ENCODE peak calls at places on chromosomes 1 and 21, in five cellular contexts. One of them, this sample, is unnamed.

GRCh38 chr21:16179732-16180131 is 449.9 kb downstream of the USP25 start:
- DNase-seq in hepatocyte: no peak
- DNase-seq in CD8-positive, alpha-beta T cell: no peak
- DNase-seq in neural progenitor cell: no peak
- DNase-seq in bronchial epithelial cell: no peak
- DNase-seq in this sample: no peak

GRCh38 chr1:44723496-44724407 is 7.2 kb downstream of the RNU5D-1 start:
- DNase-seq in CD8-positive, alpha-beta T cell: no peak
- DNase-seq in neural progenitor cell: no peak
- DNase-seq in bronchial epithelial cell: no peak
- DNase-seq in hepatocyte: no peak
- DNase-seq in this sample: no peak

GRCh38 chr1:201751872-201752271 is 77.1 kb upstream of the IPO9 start:
- DNase-seq in hepatocyte: peak; percentile 51
- DNase-seq in neural progenitor cell: peak; percentile 93
- DNase-seq in CD8-positive, alpha-beta T cell: no peak
- DNase-seq in bronchial epithelial cell: no peak
- DNase-seq in this sample: no peak

GRCh38 chr1:13832536-13832935 is 132.5 kb downstream of the PRDM2 start:
- DNase-seq in hepatocyte: no peak
- DNase-seq in neural progenitor cell: no peak
- DNase-seq in bronchial epithelial cell: no peak
- DNase-seq in CD8-positive, alpha-beta T cell: no peak
- DNase-seq in this sample: no peak

GRCh38 chr1:200665851-200666250 is 3.9 kb downstream of the DDX59 start:
- DNase-seq in neural progenitor cell: no peak
- DNase-seq in bronchial epithelial cell: no peak
- DNase-seq in hepatocyte: no peak
- DNase-seq in CD8-positive, alpha-beta T cell: no peak
- DNase-seq in this sample: no peak

GRCh38 chr1:77889671-77890070 is 1.2 kb downstream of the NEXN start:
- DNase-seq in hepatocyte: peak; percentile 16
- DNase-seq in bronchial epithelial cell: peak; percentile 91
- DNase-seq in CD8-positive, alpha-beta T cell: no peak
- DNase-seq in neural progenitor cell: no peak
- DNase-seq in this sample: no peak

GRCh38 chr1:111417755-111418154 is 9.8 kb downstream of the OVGP1 start:
- DNase-seq in hepatocyte: peak; percentile 49
- DNase-seq in bronchial epithelial cell: no peak
- DNase-seq in CD8-positive, alpha-beta T cell: no peak
- DNase-seq in neural progenitor cell: no peak
- DNase-seq in this sample: no peak

GRCh38 chr1:69711159-69711930 is 143.6 kb downstream of the LRRC7 start:
- DNase-seq in CD8-positive, alpha-beta T cell: no peak
- DNase-seq in hepatocyte: no peak
- DNase-seq in neural progenitor cell: no peak
- DNase-seq in bronchial epithelial cell: no peak
- DNase-seq in this sample: no peak

GRCh38 chr1:147833231-147833840 is 69.3 kb upstream of the GJA8 start:
- DNase-seq in bronchial epithelial cell: peak; percentile 62
- DNase-seq in hepatocyte: peak; percentile 69
- DNase-seq in neural progenitor cell: no peak
- DNase-seq in CD8-positive, alpha-beta T cell: no peak
- DNase-seq in this sample: no peak

GRCh38 chr1:205451202-205451601 is 4.6 kb downstream of the BLACAT1 start:
- DNase-seq in CD8-positive, alpha-beta T cell: no peak
- DNase-seq in hepatocyte: no peak
- DNase-seq in neural progenitor cell: peak; percentile 81
- DNase-seq in bronchial epithelial cell: no peak
- DNase-seq in this sample: no peak

GRCh38 chr1:44733784-44734183 is 2.8 kb upstream of the RNU5D-1 start:
- DNase-seq in bronchial epithelial cell: no peak
- DNase-seq in CD8-positive, alpha-beta T cell: no peak
- DNase-seq in hepatocyte: no peak
- DNase-seq in neural progenitor cell: no peak
- DNase-seq in this sample: no peak

GRCh38 chr1:52037402-52037814 is 3.8 kb upstream of the KTI12 start:
- DNase-seq in bronchial epithelial cell: peak; percentile 33
- DNase-seq in neural progenitor cell: no peak
- DNase-seq in hepatocyte: peak; percentile 42
- DNase-seq in CD8-positive, alpha-beta T cell: no peak
- DNase-seq in this sample: no peak

GRCh38 chr1:52037909-52038308 is 4.3 kb upstream of the KTI12 start:
- DNase-seq in bronchial epithelial cell: no peak
- DNase-seq in neural progenitor cell: no peak
- DNase-seq in CD8-positive, alpha-beta T cell: no peak
- DNase-seq in hepatocyte: no peak
- DNase-seq in this sample: no peak

GRCh38 chr1:52045236-52045635 is 9.8 kb downstream of the TXNDC12 start:
- DNase-seq in neural progenitor cell: no peak
- DNase-seq in bronchial epithelial cell: no peak
- DNase-seq in CD8-positive, alpha-beta T cell: no peak
- DNase-seq in hepatocyte: no peak
- DNase-seq in this sample: no peak

GRCh38 chr1:52041551-52042185 is 8.1 kb upstream of the KTI12 start:
- DNase-seq in hepatocyte: no peak
- DNase-seq in CD8-positive, alpha-beta T cell: no peak
- DNase-seq in neural progenitor cell: no peak
- DNase-seq in bronchial epithelial cell: peak; percentile 97
- DNase-seq in this sample: no peak
- TF ChIP-seq CTCF in hepatocyte: no peak
- TF ChIP-seq CTCF in CD8-positive, alpha-beta T cell: no peak
- TF ChIP-seq CTCF in neural progenitor cell: no peak
- TF ChIP-seq CTCF in bronchial epithelial cell: no peak
- TF ChIP-seq CTCF in this sample: no peak

GRCh38 chr1:164510435-164510834 is 48.5 kb upstream of the PBX1 start:
- DNase-seq in CD8-positive, alpha-beta T cell: no peak
- DNase-seq in neural progenitor cell: no peak
- DNase-seq in hepatocyte: no peak
- DNase-seq in bronchial epithelial cell: peak; percentile 10
- DNase-seq in this sample: no peak
- TF ChIP-seq CTCF in CD8-positive, alpha-beta T cell: no peak
- TF ChIP-seq CTCF in neural progenitor cell: no peak
- TF ChIP-seq CTCF in hepatocyte: no peak
- TF ChIP-seq CTCF in bronchial epithelial cell: no peak
- TF ChIP-seq CTCF in this sample: no peak

GRCh38 chr1:18902523-18903312 is at the start of gene ALDH4A1:
- DNase-seq in CD8-positive, alpha-beta T cell: peak; percentile 86
- DNase-seq in neural progenitor cell: peak; percentile 98
- DNase-seq in hepatocyte: peak; percentile 96
- DNase-seq in bronchial epithelial cell: peak; percentile 97
- DNase-seq in this sample: peak; percentile 94
- TF ChIP-seq CTCF in CD8-positive, alpha-beta T cell: no peak
- TF ChIP-seq CTCF in neural progenitor cell: no peak
- TF ChIP-seq CTCF in hepatocyte: no peak
- TF ChIP-seq CTCF in bronchial epithelial cell: no peak
- TF ChIP-seq CTCF in this sample: no peak

GRCh38 chr1:215672482-215672881 is 105.4 kb downstream of the KCTD3 start:
- DNase-seq in hepatocyte: no peak
- DNase-seq in neural progenitor cell: no peak
- DNase-seq in bronchial epithelial cell: no peak
- DNase-seq in CD8-positive, alpha-beta T cell: no peak
- DNase-seq in this sample: no peak
- TF ChIP-seq CTCF in hepatocyte: no peak
- TF ChIP-seq CTCF in neural progenitor cell: peak; percentile 15
- TF ChIP-seq CTCF in bronchial epithelial cell: no peak
- TF ChIP-seq CTCF in CD8-positive, alpha-beta T cell: no peak
- TF ChIP-seq CTCF in this sample: no peak

DNA sequence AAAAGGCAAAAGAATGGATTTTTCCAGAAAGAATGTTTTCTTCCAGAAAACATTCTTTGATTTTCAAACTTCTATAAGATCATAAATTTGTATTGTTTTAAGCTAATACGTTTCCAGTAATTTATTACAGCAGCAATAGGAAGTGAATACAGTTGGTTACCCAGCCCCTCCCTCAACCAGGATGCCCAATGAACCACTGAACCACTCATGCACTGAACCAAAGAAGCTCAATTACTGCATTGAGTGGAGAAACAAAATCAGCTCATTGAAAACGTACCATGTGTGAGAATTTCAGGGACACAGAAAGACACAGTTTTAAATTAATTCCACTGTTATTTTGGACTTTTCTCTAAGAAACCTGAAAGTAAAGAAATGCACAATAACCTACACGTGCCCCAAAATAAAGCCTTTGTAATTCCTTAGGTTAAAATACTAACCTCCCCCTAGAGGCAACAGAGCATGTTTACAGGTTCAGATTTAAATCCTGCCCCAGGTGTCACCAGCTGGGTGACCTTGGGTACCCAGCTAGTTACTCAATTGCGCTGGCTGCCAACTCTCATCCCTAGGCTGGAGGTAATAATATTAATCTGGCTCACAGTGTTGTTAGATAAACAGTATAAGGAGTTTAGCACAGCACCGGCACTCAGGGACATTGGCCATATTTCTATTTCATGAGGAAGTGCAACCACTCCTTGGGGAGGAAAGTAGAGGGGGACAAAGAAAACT is 111.7 kb downstream of the NMNAT2 start:
- DNase-seq in neural progenitor cell: peak; percentile 40
- DNase-seq in bronchial epithelial cell: no peak
- DNase-seq in hepatocyte: no peak
- DNase-seq in CD8-positive, alpha-beta T cell: no peak
- DNase-seq in this sample: no peak
- TF ChIP-seq CTCF in neural progenitor cell: peak; percentile 59
- TF ChIP-seq CTCF in bronchial epithelial cell: peak; percentile 23
- TF ChIP-seq CTCF in hepatocyte: peak; percentile 2
- TF ChIP-seq CTCF in CD8-positive, alpha-beta T cell: no peak
- TF ChIP-seq CTCF in this sample: peak; percentile 64

GRCh38 chr1:19557609-19558051 is 72.3 kb upstream of the CAPZB start:
- DNase-seq in hepatocyte: no peak
- DNase-seq in CD8-positive, alpha-beta T cell: no peak
- DNase-seq in bronchial epithelial cell: peak; percentile 25
- DNase-seq in neural progenitor cell: no peak
- DNase-seq in this sample: no peak

GRCh38 chr1:19564366-19564765 is 79.0 kb upstream of the CAPZB start:
- DNase-seq in neural progenitor cell: no peak
- DNase-seq in bronchial epithelial cell: no peak
- DNase-seq in CD8-positive, alpha-beta T cell: no peak
- DNase-seq in hepatocyte: no peak
- DNase-seq in this sample: no peak

GRCh38 chr1:19560480-19560879 is 75.1 kb upstream of the CAPZB start:
- DNase-seq in bronchial epithelial cell: no peak
- DNase-seq in hepatocyte: no peak
- DNase-seq in neural progenitor cell: no peak
- DNase-seq in CD8-positive, alpha-beta T cell: no peak
- DNase-seq in this sample: no peak

GRCh38 chr1:19559641-19560040 is 74.3 kb upstream of the CAPZB start:
- DNase-seq in bronchial epithelial cell: peak; percentile 61
- DNase-seq in neural progenitor cell: no peak
- DNase-seq in CD8-positive, alpha-beta T cell: no peak
- DNase-seq in hepatocyte: no peak
- DNase-seq in this sample: no peak

DNA sequence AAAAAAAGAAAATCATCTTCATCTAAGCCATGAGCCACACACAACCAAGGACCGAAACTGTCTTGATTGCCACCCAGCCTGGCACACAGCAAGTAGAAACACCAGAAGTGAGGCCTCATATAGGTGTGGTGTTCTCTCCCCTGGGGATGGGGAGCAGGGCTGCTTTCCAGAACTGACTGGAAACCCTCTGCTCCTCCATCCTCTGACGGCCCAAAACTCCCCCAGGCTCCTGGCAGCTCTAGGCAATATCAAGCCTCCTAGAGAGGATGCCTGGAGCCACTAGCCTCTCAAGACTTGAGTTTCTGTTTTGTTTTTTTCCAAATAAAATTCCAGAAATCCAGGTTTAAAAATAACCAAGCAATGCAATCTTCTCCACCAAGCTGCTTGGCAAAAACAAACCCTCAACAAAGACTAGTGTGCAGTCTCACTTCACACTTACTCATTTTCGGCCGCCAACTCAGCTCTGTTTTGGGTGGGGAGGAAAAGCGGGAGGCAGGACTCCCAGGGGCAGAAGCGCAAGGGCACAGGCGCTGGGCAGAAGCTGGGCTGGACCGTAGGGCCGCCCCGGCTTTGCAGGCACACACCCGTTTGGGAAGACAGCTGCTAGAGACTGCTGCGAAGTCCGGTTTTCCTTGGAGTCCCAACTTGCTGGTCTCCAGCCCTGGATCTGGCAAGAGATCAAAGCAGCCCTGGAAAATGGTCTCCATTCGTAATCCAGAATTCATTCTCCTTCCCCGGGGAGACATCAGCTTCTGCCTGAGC is 78.2 kb upstream of the CAPZB start:
- DNase-seq in bronchial epithelial cell: no peak
- DNase-seq in neural progenitor cell: no peak
- DNase-seq in hepatocyte: peak; percentile 15
- DNase-seq in CD8-positive, alpha-beta T cell: no peak
- DNase-seq in this sample: no peak
- TF ChIP-seq CTCF in bronchial epithelial cell: no peak
- TF ChIP-seq CTCF in neural progenitor cell: no peak
- TF ChIP-seq CTCF in hepatocyte: no peak
- TF ChIP-seq CTCF in CD8-positive, alpha-beta T cell: no peak
- TF ChIP-seq CTCF in this sample: no peak